ENCODE peak calls at places on chromosomes 4 and X, in six cellular contexts. Z, A, N, U, H and C are unnamed samples.

GRCh38 chr4:111136438-111136837 is 513.6 kb upstream of the PITX2 start:
- DNase-seq in H (no peak), N (no peak), A (no peak), U (peak), Z (no peak), C (no peak)

GRCh38 chr4:28105271-28105859 is 1244.7 kb downstream of the STIM2 start:
- DNase-seq in H (no peak), Z (no peak), N (no peak), A (no peak), U (no peak), C (no peak)

GRCh38 chrX:154096140-154097002 is 1.1 kb downstream of the MECP2 start:
- DNase-seq in H (peak), U (peak), A (peak), Z (peak), N (peak), C (no peak)

GRCh38 chrX:140709421-140709846 is at the start of gene LINC00632:
- DNase-seq in H (no peak), N (peak), U (peak), A (no peak), Z (no peak), C (no peak)

GRCh38 chr4:187191676-187192075 is 468.0 kb upstream of the FAT1 start:
- DNase-seq in N (no peak), U (no peak), H (no peak), A (no peak), Z (no peak), C (no peak)

GRCh38 chr4:73244941-73245601 is 13.5 kb downstream of the ANKRD17 start:
- DNase-seq in A (no peak), H (no peak), U (no peak), N (no peak), Z (no peak), C (no peak)

GRCh38 chr4:160375746-160376452 is 1273.0 kb downstream of the RAPGEF2 start:
- DNase-seq in Z (no peak), A (no peak), H (no peak), U (peak), N (no peak), C (no peak)

GRCh38 chrX:46916273-46916672 is 4.1 kb downstream of the JADE3 start:
- DNase-seq in H (no peak), N (no peak), U (no peak), Z (no peak), A (no peak), C (no peak)

GRCh38 chr4:54095110-54095800 is 4.7 kb upstream of the GSX2 start:
- DNase-seq in Z (no peak), N (no peak), H (no peak), U (no peak), A (no peak), C (no peak)

GRCh38 chr4:87423313-87424031 is 1.1 kb downstream of the NUDT9 start:
- DNase-seq in A (no peak), H (no peak), N (peak), U (peak), Z (no peak), C (no peak)

GRCh38 chr4:149589826-149590225 is 225.8 kb downstream of the IQCM start:
- DNase-seq in A (no peak), U (no peak), Z (no peak), H (no peak), N (no peak), C (no peak)

GRCh38 chr4:6252051-6252450 is 17.6 kb upstream of the WFS1 start:
- DNase-seq in Z (peak), H (no peak), U (no peak), A (no peak), N (peak), C (no peak)

GRCh38 chrX:82335772-82336171 is 1133.9 kb downstream of the SH3BGRL start:
- DNase-seq in H (no peak), U (no peak), Z (no peak), N (no peak), A (no peak), C (no peak)

GRCh38 chrX:37380920-37381319 is 31.8 kb downstream of the PRRG1 start:
- DNase-seq in U (no peak), H (no peak), A (peak), Z (no peak), N (no peak), C (no peak)

GRCh38 chr4:139368990-139369389 is 66.7 kb upstream of the NDUFC1 start:
- DNase-seq in H (no peak), A (no peak), N (no peak), U (peak), Z (no peak), C (no peak)

GRCh38 chrX:143642426-143642825 is 6.5 kb upstream of the SLITRK4 start:
- DNase-seq in A (no peak), H (no peak), U (no peak), Z (no peak), N (no peak), C (no peak)

GRCh38 chr4:182189107-182189878 is 53.9 kb upstream of the TENM3 start:
- DNase-seq in A (no peak), H (no peak), U (peak), Z (no peak), N (no peak), C (no peak)

GRCh38 chrX:114065612-114066178 is 518.2 kb upstream of the HTR2C start:
- DNase-seq in H (no peak), A (no peak), U (no peak), Z (no peak), N (no peak), C (no peak)

GRCh38 chr4:132230025-132230424 is 919.1 kb upstream of the PCDH10 start:
- DNase-seq in A (no peak), Z (no peak), N (no peak), H (no peak), U (no peak), C (no peak)

GRCh38 chr4:174531486-174531885 is 9.2 kb upstream of the HPGD start:
- DNase-seq in N (no peak), Z (no peak), U (no peak), A (no peak), H (no peak), C (no peak)

GRCh38 chr4:3320361-3321023 is 27.7 kb downstream of the RGS12 start:
- DNase-seq in N (no peak), H (no peak), U (no peak), Z (no peak), A (no peak), C (peak)

GRCh38 chr4:32752962-32753361 is 2032.8 kb downstream of the PCDH7 start:
- DNase-seq in Z (no peak), N (no peak), U (no peak), A (no peak), H (no peak), C (no peak)

GRCh38 chr4:170336238-170336775 is 246.6 kb upstream of the AADAT start:
- DNase-seq in A (no peak), N (no peak), Z (no peak), U (peak), H (no peak), C (no peak)

GRCh38 chr4:65202473-65203264 is 467.6 kb downstream of the EPHA5 start:
- DNase-seq in N (no peak), U (no peak), A (no peak), H (no peak), Z (no peak), C (no peak)

GRCh38 chr4:17385403-17385802 is 126.5 kb downstream of the QDPR start:
- DNase-seq in N (no peak), H (no peak), A (peak), U (no peak), Z (no peak), C (no peak)

GRCh38 chr4:128737098-128737513 is 72.4 kb upstream of the JADE1 start:
- DNase-seq in U (no peak), A (peak), N (no peak), H (no peak), Z (no peak), C (peak)

GRCh38 chr4:151799417-151800030 is 38.7 kb upstream of the GATB start:
- DNase-seq in U (no peak), N (no peak), H (no peak), A (no peak), Z (no peak), C (no peak)

GRCh38 chr4:40736910-40737309 is 12.8 kb upstream of the NSUN7 start:
- DNase-seq in H (no peak), U (peak), Z (no peak), A (no peak), N (peak), C (no peak)

GRCh38 chr4:14379148-14379547 is 623.1 kb upstream of the CPEB2 start:
- DNase-seq in A (no peak), H (no peak), N (no peak), U (no peak), Z (no peak), C (no peak)

GRCh38 chrX:14922437-14922836 is 49.2 kb downstream of the MOSPD2 start:
- DNase-seq in Z (no peak), N (no peak), A (no peak), H (no peak), U (no peak), C (no peak)

GRCh38 chrX:125205084-125205917 is 114.4 kb upstream of the TEX13C start:
- DNase-seq in H (peak), U (peak), Z (peak), A (peak), N (peak), C (peak)

GRCh38 chr4:29551813-29552212 is 1168.4 kb upstream of the PCDH7 start:
- DNase-seq in Z (no peak), A (no peak), H (no peak), N (no peak), U (no peak), C (no peak)

GRCh38 chr4:152485726-152486276 is 50.1 kb downstream of the FBXW7 start:
- DNase-seq in A (no peak), U (peak), N (no peak), H (no peak), Z (no peak), C (no peak)